ENCODE peak calls at places on chromosomes 5 and 9, in seven cellular contexts. One of them, this sample, is unnamed.

GRCh38 chr5:111447822-111448221 is 64.5 kb downstream of the STARD4 start:
- DNase-seq in H9: no peak
- DNase-seq in IMR-90: no peak
- DNase-seq in neuronal stem cell: peak; percentile 6
- DNase-seq in mesendoderm: peak; percentile 74
- DNase-seq in trophoblast cell: peak; percentile 87
- DNase-seq in H1: no peak
- DNase-seq in this sample: no peak

GRCh38 chr9:88587182-88587581 is 52.2 kb downstream of the NXNL2 start:
- DNase-seq in H9: no peak
- DNase-seq in IMR-90: no peak
- DNase-seq in neuronal stem cell: no peak
- DNase-seq in mesendoderm: no peak
- DNase-seq in trophoblast cell: no peak
- DNase-seq in H1: no peak
- DNase-seq in this sample: no peak

GRCh38 chr9:16213781-16214515 is 656.5 kb downstream of the BNC2 start:
- DNase-seq in H9: no peak
- DNase-seq in IMR-90: peak; percentile 99
- DNase-seq in neuronal stem cell: no peak
- DNase-seq in mesendoderm: no peak
- DNase-seq in trophoblast cell: no peak
- DNase-seq in H1: no peak
- DNase-seq in this sample: no peak

GRCh38 chr5:95870105-95870672 is 47.7 kb upstream of the GLRX start:
- DNase-seq in H9: no peak
- DNase-seq in IMR-90: peak; percentile 87
- DNase-seq in neuronal stem cell: no peak
- DNase-seq in mesendoderm: no peak
- DNase-seq in trophoblast cell: peak; percentile 45
- DNase-seq in H1: no peak
- DNase-seq in this sample: peak; percentile 67

GRCh38 chr5:139746691-139747582 is 48.7 kb upstream of the PSD2 start:
- DNase-seq in H9: peak; percentile 60
- DNase-seq in IMR-90: peak; percentile 46
- DNase-seq in neuronal stem cell: no peak
- DNase-seq in mesendoderm: peak; percentile 81
- DNase-seq in trophoblast cell: no peak
- DNase-seq in H1: peak; percentile 75
- DNase-seq in this sample: peak; percentile 31

GRCh38 chr9:108696156-108696555 is 159.6 kb downstream of the ACTL7B start:
- DNase-seq in H9: no peak
- DNase-seq in IMR-90: no peak
- DNase-seq in neuronal stem cell: no peak
- DNase-seq in mesendoderm: no peak
- DNase-seq in trophoblast cell: no peak
- DNase-seq in H1: no peak
- DNase-seq in this sample: no peak

GRCh38 chr5:65213921-65214525 is 267.7 kb downstream of the ADAMTS6 start:
- DNase-seq in H9: peak; percentile 63
- DNase-seq in IMR-90: peak; percentile 39
- DNase-seq in neuronal stem cell: no peak
- DNase-seq in mesendoderm: peak; percentile 72
- DNase-seq in trophoblast cell: peak; percentile 67
- DNase-seq in H1: no peak
- DNase-seq in this sample: peak; percentile 41

GRCh38 chr9:23543420-23543819 is 282.6 kb downstream of the ELAVL2 start:
- DNase-seq in H9: no peak
- DNase-seq in IMR-90: no peak
- DNase-seq in neuronal stem cell: no peak
- DNase-seq in mesendoderm: peak; percentile 70
- DNase-seq in trophoblast cell: no peak
- DNase-seq in H1: no peak
- DNase-seq in this sample: peak; percentile 6

GRCh38 chr5:79704553-79704952 is 14.9 kb downstream of the CMYA5 start:
- DNase-seq in H9: no peak
- DNase-seq in IMR-90: no peak
- DNase-seq in neuronal stem cell: no peak
- DNase-seq in mesendoderm: no peak
- DNase-seq in trophoblast cell: no peak
- DNase-seq in H1: no peak
- DNase-seq in this sample: no peak

GRCh38 chr9:71608825-71609452 is 159.4 kb downstream of the CEMIP2 start:
- DNase-seq in H9: peak; percentile 45
- DNase-seq in IMR-90: peak; percentile 19
- DNase-seq in neuronal stem cell: peak; percentile 29
- DNase-seq in mesendoderm: peak; percentile 76
- DNase-seq in trophoblast cell: peak; percentile 85
- DNase-seq in H1: peak; percentile 52
- DNase-seq in this sample: no peak

GRCh38 chr9:12719431-12719830 is 26.2 kb downstream of the TYRP1 start:
- DNase-seq in H9: no peak
- DNase-seq in IMR-90: peak; percentile 69
- DNase-seq in neuronal stem cell: no peak
- DNase-seq in mesendoderm: peak; percentile 63
- DNase-seq in trophoblast cell: peak; percentile 61
- DNase-seq in H1: no peak
- DNase-seq in this sample: peak; percentile 70

GRCh38 chr5:154368041-154368800 is 77.6 kb upstream of the SAP30L start:
- DNase-seq in H9: peak; percentile 64
- DNase-seq in IMR-90: peak; percentile 95
- DNase-seq in neuronal stem cell: peak; percentile 64
- DNase-seq in mesendoderm: peak; percentile 98
- DNase-seq in trophoblast cell: peak; percentile 85
- DNase-seq in H1: no peak
- DNase-seq in this sample: peak; percentile 83

GRCh38 chr9:116318463-116319271 is 165.1 kb downstream of the PAPPA start:
- DNase-seq in H9: no peak
- DNase-seq in IMR-90: peak; percentile 84
- DNase-seq in neuronal stem cell: peak; percentile 94
- DNase-seq in mesendoderm: peak; percentile 71
- DNase-seq in trophoblast cell: no peak
- DNase-seq in H1: no peak
- DNase-seq in this sample: peak; percentile 72

GRCh38 chr9:135045264-135046155 is 42.0 kb upstream of the OLFM1 start:
- DNase-seq in H9: peak; percentile 18
- DNase-seq in IMR-90: no peak
- DNase-seq in neuronal stem cell: no peak
- DNase-seq in mesendoderm: no peak
- DNase-seq in trophoblast cell: no peak
- DNase-seq in H1: peak; percentile 43
- DNase-seq in this sample: no peak

GRCh38 chr5:135392256-135392655 is 6.8 kb downstream of the MACROH2A1 start:
- DNase-seq in H9: no peak
- DNase-seq in IMR-90: peak; percentile 88
- DNase-seq in neuronal stem cell: no peak
- DNase-seq in mesendoderm: no peak
- DNase-seq in trophoblast cell: no peak
- DNase-seq in H1: no peak
- DNase-seq in this sample: peak; percentile 82

GRCh38 chr5:97162045-97162444 is 19.6 kb upstream of the LIX1 start:
- DNase-seq in H9: peak; percentile 52
- DNase-seq in IMR-90: peak; percentile 84
- DNase-seq in neuronal stem cell: peak; percentile 77
- DNase-seq in mesendoderm: peak; percentile 78
- DNase-seq in trophoblast cell: peak; percentile 89
- DNase-seq in H1: peak; percentile 67
- DNase-seq in this sample: peak; percentile 80

GRCh38 chr9:88396836-88397577 is 8.8 kb downstream of the SPIN1 start:
- DNase-seq in H9: no peak
- DNase-seq in IMR-90: peak; percentile 69
- DNase-seq in neuronal stem cell: no peak
- DNase-seq in mesendoderm: no peak
- DNase-seq in trophoblast cell: no peak
- DNase-seq in H1: peak; percentile 33
- DNase-seq in this sample: peak; percentile 73

GRCh38 chr5:141958773-141959172 is 771 bp upstream of the PCDH12 start:
- DNase-seq in H9: no peak
- DNase-seq in IMR-90: peak; percentile 13
- DNase-seq in neuronal stem cell: no peak
- DNase-seq in mesendoderm: no peak
- DNase-seq in trophoblast cell: peak; percentile 77
- DNase-seq in H1: peak; percentile 29
- DNase-seq in this sample: peak; percentile 31

GRCh38 chr9:63859475-63860215 is 1425.4 kb downstream of the FOXD4L5 start:
- DNase-seq in H9: no peak
- DNase-seq in IMR-90: no peak
- DNase-seq in neuronal stem cell: no peak
- DNase-seq in mesendoderm: no peak
- DNase-seq in trophoblast cell: peak; percentile 31
- DNase-seq in H1: no peak
- DNase-seq in this sample: no peak

GRCh38 chr5:73494716-73495115 is 3.5 kb upstream of the BTF3 start:
- DNase-seq in H9: no peak
- DNase-seq in IMR-90: no peak
- DNase-seq in neuronal stem cell: no peak
- DNase-seq in mesendoderm: no peak
- DNase-seq in trophoblast cell: no peak
- DNase-seq in H1: no peak
- DNase-seq in this sample: no peak

GRCh38 chr5:57575839-57576238 is 93.2 kb upstream of the ACTBL2 start:
- DNase-seq in H9: no peak
- DNase-seq in IMR-90: no peak
- DNase-seq in neuronal stem cell: no peak
- DNase-seq in mesendoderm: peak; percentile 11
- DNase-seq in trophoblast cell: no peak
- DNase-seq in H1: no peak
- DNase-seq in this sample: no peak

GRCh38 chr5:83554686-83555085 is 83.1 kb downstream of the VCAN start:
- DNase-seq in H9: no peak
- DNase-seq in IMR-90: peak; percentile 32
- DNase-seq in neuronal stem cell: no peak
- DNase-seq in mesendoderm: no peak
- DNase-seq in trophoblast cell: no peak
- DNase-seq in H1: no peak
- DNase-seq in this sample: no peak

GRCh38 chr5:138032028-138032571 is 779 bp downstream of the FAM13B start:
- DNase-seq in H9: peak; percentile 82
- DNase-seq in IMR-90: peak; percentile 43
- DNase-seq in neuronal stem cell: no peak
- DNase-seq in mesendoderm: no peak
- DNase-seq in trophoblast cell: peak; percentile 26
- DNase-seq in H1: no peak
- DNase-seq in this sample: no peak

DNA sequence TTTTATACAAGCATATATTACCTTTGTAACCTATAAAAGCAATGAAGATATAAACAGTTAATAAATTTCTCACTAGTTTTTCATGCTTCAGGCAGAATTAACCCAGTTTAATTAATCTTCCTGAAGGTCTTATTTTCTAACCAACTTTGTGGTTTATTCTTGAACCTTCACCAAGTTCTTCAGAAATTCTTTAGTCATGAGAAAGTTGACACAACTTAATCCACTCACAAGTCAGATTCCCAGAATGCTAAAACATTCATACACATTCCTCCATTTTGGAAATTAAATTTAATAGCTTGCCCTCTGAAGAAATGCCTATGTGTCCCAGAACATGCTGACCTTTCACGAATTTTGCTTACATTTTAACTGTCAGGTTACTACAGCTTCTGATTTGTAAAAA is 105.4 kb upstream of the PAM start:
- DNase-seq in H9: no peak
- DNase-seq in IMR-90: no peak
- DNase-seq in neuronal stem cell: no peak
- DNase-seq in mesendoderm: no peak
- DNase-seq in trophoblast cell: no peak
- DNase-seq in H1: no peak
- DNase-seq in this sample: no peak
- H2AK5ac ChIP-seq in H9: no peak overlapping the region
- H2AK5ac ChIP-seq in IMR-90: no peak overlapping the region
- H2AK5ac ChIP-seq in neuronal stem cell: no peak overlapping the region
- H2AK5ac ChIP-seq in mesendoderm: no peak overlapping the region
- H2AK5ac ChIP-seq in trophoblast cell: no peak overlapping the region
- H2AK5ac ChIP-seq in H1: no peak overlapping the region
- H2AK5ac ChIP-seq in this sample: no peak overlapping the region

DNA sequence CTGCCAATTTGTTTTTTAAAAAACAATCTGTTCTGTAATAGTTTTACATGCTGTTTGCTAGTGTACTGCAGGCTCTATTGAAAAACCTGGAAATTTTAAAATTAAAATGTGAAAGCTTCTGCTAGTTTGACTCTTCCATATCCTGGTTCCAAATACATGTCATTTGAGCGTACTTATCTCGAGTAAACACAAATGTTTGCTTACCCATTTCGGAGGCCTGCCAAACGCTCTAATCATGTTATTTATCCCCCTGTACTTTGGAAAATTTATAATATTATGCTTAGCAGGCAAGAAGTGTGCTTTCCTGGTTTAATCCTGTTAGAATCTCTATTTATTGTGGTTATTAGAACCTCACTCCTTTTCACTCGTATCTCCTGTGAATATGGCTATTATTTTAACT is 476.8 kb upstream of the CYLC2 start:
- DNase-seq in H9: no peak
- DNase-seq in IMR-90: no peak
- DNase-seq in neuronal stem cell: no peak
- DNase-seq in mesendoderm: no peak
- DNase-seq in trophoblast cell: no peak
- DNase-seq in H1: no peak
- DNase-seq in this sample: no peak
- H2BK120ac ChIP-seq in H9: no peak overlapping the region
- H2BK120ac ChIP-seq in IMR-90: no peak overlapping the region
- H2BK120ac ChIP-seq in neuronal stem cell: no peak overlapping the region
- H2BK120ac ChIP-seq in mesendoderm: no peak overlapping the region
- H2BK120ac ChIP-seq in trophoblast cell: no peak overlapping the region
- H2BK120ac ChIP-seq in H1: no peak overlapping the region
- H2BK120ac ChIP-seq in this sample: no peak overlapping the region

DNA sequence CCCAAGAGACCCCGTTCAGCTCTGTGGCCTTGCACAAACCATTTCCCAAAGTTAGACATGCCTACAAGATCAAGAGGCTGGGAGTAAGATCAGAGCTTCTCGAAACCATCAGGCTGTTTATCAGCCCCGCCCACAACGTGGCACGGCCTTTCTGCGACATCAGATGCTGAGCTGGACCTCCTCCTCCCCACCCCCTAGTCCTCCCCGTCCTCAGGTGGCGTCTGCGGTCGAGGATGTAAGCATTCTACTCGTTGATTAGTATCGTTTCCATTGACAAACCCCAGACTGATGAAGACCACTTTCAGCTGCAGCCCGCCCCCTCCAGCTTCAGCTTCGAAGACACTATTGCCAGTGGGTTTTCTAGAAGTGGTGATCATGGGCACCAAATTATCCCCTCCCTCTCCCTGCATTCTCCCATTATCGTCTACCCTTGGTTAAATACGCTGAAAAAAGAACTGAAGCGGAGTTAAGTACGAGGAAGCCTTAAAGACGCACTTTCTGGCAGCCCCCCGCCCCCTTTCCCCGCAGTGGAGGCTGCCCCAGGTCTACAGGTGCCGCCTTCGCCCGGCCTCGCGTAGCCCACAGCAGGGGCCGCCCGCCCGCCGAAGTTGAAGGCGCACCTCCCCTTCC is 1.1 kb downstream of the PPIC start:
- DNase-seq in H9: peak; percentile 83
- DNase-seq in IMR-90: peak; percentile 27
- DNase-seq in neuronal stem cell: peak; percentile 11
- DNase-seq in mesendoderm: peak; percentile 83
- DNase-seq in trophoblast cell: peak; percentile 78
- DNase-seq in H1: peak; percentile 66
- DNase-seq in this sample: peak; percentile 53
- H2AK5ac ChIP-seq in H9: no peak overlapping the region
- H2AK5ac ChIP-seq in IMR-90: no peak overlapping the region
- H2AK5ac ChIP-seq in neuronal stem cell: no peak overlapping the region
- H2AK5ac ChIP-seq in mesendoderm: no peak overlapping the region
- H2AK5ac ChIP-seq in trophoblast cell: no peak overlapping the region
- H2AK5ac ChIP-seq in H1: no peak overlapping the region
- H2AK5ac ChIP-seq in this sample: no peak overlapping the region

GRCh38 chr9:69180200-69180599 is 6.1 kb downstream of the TJP2 start:
- DNase-seq in H9: no peak
- DNase-seq in IMR-90: no peak
- DNase-seq in neuronal stem cell: no peak
- DNase-seq in mesendoderm: no peak
- DNase-seq in trophoblast cell: no peak
- DNase-seq in H1: no peak
- DNase-seq in this sample: no peak
- H2BK120ac ChIP-seq in H9: no peak overlapping the region
- H2BK120ac ChIP-seq in IMR-90: peak overlapping the region; percentile 78
- H2BK120ac ChIP-seq in neuronal stem cell: no peak overlapping the region
- H2BK120ac ChIP-seq in mesendoderm: no peak overlapping the region
- H2BK120ac ChIP-seq in trophoblast cell: no peak overlapping the region
- H2BK120ac ChIP-seq in H1: no peak overlapping the region
- H2BK120ac ChIP-seq in this sample: no peak overlapping the region

This sample was measured in mesenchymal stem cell.